ENCODE peak calls at places on chromosome 17, in six cellular contexts. U, E, W, O, I and B are unnamed samples.

GRCh38 chr17:17628388-17629008 is 37.0 kb upstream of the PEMT start:
- DNase-seq in W (peak), O (no peak), E (no peak), U (no peak), I (no peak), B (no peak)

GRCh38 chr17:57388326-57388725 is 132.0 kb downstream of the MSI2 start:
- DNase-seq in U (no peak), W (no peak), E (no peak), O (no peak), I (no peak), B (no peak)

GRCh38 chr17:9905902-9906301 is 831 bp upstream of the RCVRN start:
- DNase-seq in U (peak), W (peak), I (no peak), E (no peak), O (no peak), B (no peak)

GRCh38 chr17:57215317-57215716 is 41.0 kb upstream of the MSI2 start:
- DNase-seq in I (peak), W (peak), O (no peak), E (no peak), U (no peak), B (peak)

GRCh38 chr17:38732376-38733314 is 2.5 kb downstream of the CISD3 start:
- DNase-seq in I (no peak), U (no peak), W (no peak), E (no peak), O (no peak), B (no peak)

GRCh38 chr17:78432929-78433727 is 54.7 kb downstream of the PGS1 start:
- DNase-seq in O (no peak), U (no peak), I (no peak), W (no peak), E (no peak), B (no peak)

GRCh38 chr17:61455754-61456681 is 3.8 kb downstream of the TBX4 start:
- DNase-seq in W (no peak), I (no peak), E (no peak), O (no peak), U (no peak), B (no peak)

GRCh38 chr17:36932383-36933173 is 4.7 kb upstream of the LHX1 start:
- DNase-seq in W (no peak), O (no peak), E (no peak), I (no peak), U (no peak), B (no peak)

GRCh38 chr17:43891851-43892671 is 15.3 kb downstream of the MPP2 start:
- DNase-seq in W (peak), E (no peak), I (no peak), O (no peak), U (no peak), B (no peak)

GRCh38 chr17:35981246-35981645 is at the start of gene CCL16:
- DNase-seq in O (no peak), W (no peak), U (no peak), E (no peak), I (no peak), B (no peak)

GRCh38 chr17:48024149-48025039 is 13.2 kb downstream of the COPZ2 start:
- DNase-seq in E (no peak), W (peak), I (peak), U (no peak), O (peak), B (no peak)

GRCh38 chr17:951388-952132 is 28.0 kb downstream of the NXN start:
- DNase-seq in O (no peak), I (peak), E (peak), W (peak), U (peak), B (peak)

GRCh38 chr17:45308016-45308365 is 8.8 kb downstream of the MAP3K14 start:
- DNase-seq in U (no peak), I (no peak), O (no peak), W (no peak), E (no peak), B (no peak)

GRCh38 chr17:9004132-9004960 is 17.0 kb upstream of the NTN1 start:
- DNase-seq in U (no peak), W (no peak), O (no peak), I (no peak), E (no peak), B (no peak)

GRCh38 chr17:19013806-19014627 is 9.5 kb upstream of the FAM83G start:
- DNase-seq in U (no peak), W (no peak), I (no peak), O (no peak), E (no peak), B (no peak)

GRCh38 chr17:43772877-43773648 is 5.7 kb downstream of the DUSP3 start:
- DNase-seq in E (no peak), U (no peak), W (no peak), O (no peak), I (no peak), B (no peak)

GRCh38 chr17:45814622-45815606 is 29.8 kb upstream of the SPPL2C start:
- DNase-seq in E (no peak), U (no peak), I (no peak), O (no peak), W (no peak), B (no peak)

GRCh38 chr17:28763804-28764266 is 20.0 kb downstream of the TRAF4 start:
- DNase-seq in U (peak), I (peak), W (peak), O (peak), E (peak), B (peak)

GRCh38 chr17:80835816-80836657 is 155.6 kb upstream of the CHMP6 start:
- DNase-seq in E (no peak), O (no peak), W (no peak), U (no peak), I (no peak), B (no peak)

GRCh38 chr17:74922694-74923537 is at the start of gene USH1G:
- DNase-seq in U (no peak), E (no peak), O (no peak), W (peak), I (no peak), B (no peak)

GRCh38 chr17:39950871-39951348 is 11.9 kb upstream of the GSDMA start:
- DNase-seq in E (no peak), U (no peak), I (no peak), W (no peak), O (no peak), B (no peak)

GRCh38 chr17:56785396-56785795 is 48.3 kb downstream of the C17orf67 start:
- DNase-seq in O (no peak), W (peak), U (no peak), E (no peak), I (peak), B (peak)

GRCh38 chr17:17882182-17882581 is 45.4 kb upstream of the SREBF1 start:
- DNase-seq in O (no peak), I (no peak), W (no peak), U (no peak), E (no peak), B (no peak)

GRCh38 chr17:10316986-10317834 is 55.6 kb downstream of the MYH13 start:
- DNase-seq in U (peak), O (peak), I (peak), W (peak), E (peak), B (peak)

GRCh38 chr17:77387891-77388290 is 247.1 kb downstream of the SEC14L1 start:
- DNase-seq in W (no peak), E (no peak), I (no peak), O (no peak), U (no peak), B (no peak)